ENCODE peak calls at places on chromosomes 16 and 17, in nine cellular contexts. G, X, P, N, E, B, M, I and Y are unnamed samples.

GRCh38 chr17:77378318-77379064 is 237.7 kb downstream of the SEC14L1 start:
- DNase-seq in N (no peak), X (no peak), P (no peak), I (no peak), G (no peak), M (no peak), E (no peak), B (no peak), Y (no peak)

GRCh38 chr16:14405611-14406537 is 224.2 kb downstream of the PARN start:
- DNase-seq in E (peak), N (no peak), P (no peak), M (peak), X (peak), I (peak), B (no peak), G (no peak), Y (no peak)

GRCh38 chr16:85238233-85238647 is 126.0 kb upstream of the CIBAR2 start:
- DNase-seq in E (no peak), P (peak), M (peak), G (no peak), X (no peak), I (peak), N (no peak), B (no peak), Y (no peak)

GRCh38 chr17:9928601-9929341 is 23.7 kb upstream of the RCVRN start:
- DNase-seq in G (peak), M (peak), I (peak), P (no peak), E (no peak), B (no peak), N (no peak), X (no peak), Y (no peak)

GRCh38 chr16:85335584-85336492 is 223.6 kb upstream of the CIBAR2 start:
- DNase-seq in X (no peak), P (no peak), B (no peak), E (no peak), N (no peak), I (no peak), M (no peak), G (peak), Y (no peak)

GRCh38 chr16:3017806-3018506 is at the start of gene CLDN6:
- DNase-seq in N (no peak), I (peak), M (peak), G (no peak), E (peak), P (no peak), B (no peak), X (peak), Y (no peak)

GRCh38 chr17:78923660-78924453 is 1.3 kb downstream of the TIMP2 start:
- DNase-seq in P (no peak), E (peak), B (no peak), X (peak), G (no peak), N (peak), I (peak), M (peak), Y (peak)

GRCh38 chr16:10308305-10309193 is 77.3 kb upstream of the ATF7IP2 start:
- DNase-seq in I (no peak), G (no peak), P (no peak), M (no peak), X (no peak), B (peak), E (no peak), N (no peak), Y (no peak)

GRCh38 chr16:48408688-48409087 is 23.5 kb upstream of the SIAH1 start:
- DNase-seq in G (peak), M (no peak), B (no peak), X (no peak), I (no peak), N (no peak), E (no peak), P (no peak), Y (no peak)

GRCh38 chr16:88800277-88800592 is 3.4 kb upstream of the CDT1 start:
- DNase-seq in G (no peak), I (no peak), P (no peak), M (no peak), B (no peak), N (no peak), X (no peak), E (no peak), Y (no peak)

GRCh38 chr17:80104321-80104955 is 3.1 kb downstream of the GAA start:
- DNase-seq in M (no peak), E (no peak), B (no peak), N (no peak), G (no peak), I (no peak), X (no peak), P (no peak), Y (no peak)

GRCh38 chr17:48577330-48577945 is 712 bp downstream of the HOXB4 start:
- DNase-seq in P (no peak), X (no peak), N (no peak), I (no peak), E (no peak), M (no peak), B (no peak), G (no peak), Y (no peak)

GRCh38 chr16:68972008-68972407 is 128.7 kb downstream of the TANGO6 start:
- DNase-seq in G (no peak), B (no peak), X (no peak), I (peak), E (no peak), N (no peak), P (no peak), M (peak), Y (no peak)

GRCh38 chr16:67910162-67910561 is 17.1 kb downstream of the PSKH1 start:
- DNase-seq in I (no peak), X (peak), B (no peak), N (no peak), M (no peak), E (peak), G (no peak), P (no peak), Y (peak)

GRCh38 chr17:28333083-28333746 is 2.1 kb downstream of the IFT20 start:
- DNase-seq in G (no peak), E (no peak), X (no peak), N (no peak), P (no peak), B (no peak), M (no peak), I (no peak), Y (no peak)

GRCh38 chr17:81577278-81578000 is 25.3 kb upstream of the FAAP100 start:
- DNase-seq in I (no peak), M (no peak), E (no peak), G (no peak), B (no peak), P (no peak), X (no peak), N (no peak), Y (peak)

GRCh38 chr16:80802129-80802528 is 2.3 kb downstream of the CDYL2 start:
- DNase-seq in N (no peak), P (no peak), B (no peak), G (no peak), I (no peak), M (no peak), E (no peak), X (no peak), Y (no peak)

GRCh38 chr16:27398894-27399853 is 2.8 kb upstream of the IL21R start:
- DNase-seq in X (no peak), G (no peak), P (no peak), N (no peak), B (no peak), E (no peak), M (no peak), I (no peak), Y (no peak)

GRCh38 chr16:84593825-84594724 is 23.8 kb downstream of the COTL1 start:
- DNase-seq in X (peak), M (peak), N (peak), I (peak), E (peak), B (no peak), P (no peak), G (no peak), Y (peak)